ENCODE peak calls at places on chromosomes 6 and 20, in seven cellular contexts. D is astrocyte, W is cardiac muscle cell, V is pancreas, Z is right cardiac atrium, E is ascending aorta, C is left ventricle myocardium inferior. M is an unnamed sample.

GRCh38 chr6:125193208-125193607 is 39.6 kb downstream of the TPD52L1 start:
- DNase-seq in V (no peak), E (no peak), D (no peak), W (no peak), C (no peak), Z (no peak), M (no peak)

GRCh38 chr6:31173406-31173805 is 2.9 kb upstream of the POU5F1 start:
- DNase-seq in E (no peak), D (no peak), Z (no peak), V (peak; percentile 46), C (no peak), W (no peak), M (no peak)

GRCh38 chr6:170285482-170285881 is 5.4 kb downstream of the DLL1 start:
- DNase-seq in C (no peak), D (no peak), W (no peak), V (no peak), Z (no peak), E (no peak), M (no peak)

GRCh38 chr6:166365221-166365620 is 17.5 kb downstream of the MPC1 start:
- DNase-seq in E (no peak), W (no peak), Z (no peak), C (no peak), D (peak; percentile 74), V (no peak), M (no peak)

GRCh38 chr20:44396790-44397189 is 41.3 kb downstream of the HNF4A start:
- DNase-seq in Z (no peak), E (no peak), C (no peak), V (no peak), D (no peak), W (no peak), M (no peak)

GRCh38 chr6:95203153-95203754 is 374.1 kb upstream of the MANEA start:
- DNase-seq in V (no peak), W (peak; percentile 56), C (no peak), D (peak; percentile 1), E (no peak), Z (no peak), M (no peak)

GRCh38 chr6:170024940-170025339 is 265.9 kb downstream of the DLL1 start:
- DNase-seq in E (no peak), Z (no peak), V (no peak), W (no peak), D (peak; percentile 2), C (peak; percentile 40), M (no peak)

GRCh38 chr6:158538741-158539140 is 21.1 kb upstream of the TMEM181 start:
- DNase-seq in W (no peak), D (no peak), Z (no peak), V (no peak), C (no peak), E (no peak), M (no peak)

GRCh38 chr20:23010096-23010495 is 25.0 kb upstream of the SSTR4 start:
- DNase-seq in E (no peak), V (no peak), C (no peak), Z (no peak), W (no peak), D (no peak), M (no peak)

GRCh38 chr20:38125157-38126056 is 39.7 kb downstream of the TGM2 start:
- DNase-seq in D (peak; percentile 62), E (peak; percentile 77), W (no peak), Z (peak; percentile 95), V (peak; percentile 91), C (peak; percentile 73), M (no peak)

GRCh38 chr6:11218827-11219826 is 13.3 kb downstream of the NEDD9 start:
- DNase-seq in W (peak; percentile 28), D (peak; percentile 51), Z (peak; percentile 82), E (no peak), C (peak; percentile 59), V (no peak), M (no peak)

GRCh38 chr6:20751293-20751946 is 217.2 kb downstream of the CDKAL1 start:
- DNase-seq in C (no peak), W (no peak), E (no peak), Z (no peak), V (no peak), D (no peak), M (no peak)

GRCh38 chr6:83861077-83861476 is 1.6 kb downstream of the CYB5R4 start:
- DNase-seq in C (no peak), E (no peak), Z (no peak), W (no peak), D (no peak), V (no peak), M (no peak)

DNA sequence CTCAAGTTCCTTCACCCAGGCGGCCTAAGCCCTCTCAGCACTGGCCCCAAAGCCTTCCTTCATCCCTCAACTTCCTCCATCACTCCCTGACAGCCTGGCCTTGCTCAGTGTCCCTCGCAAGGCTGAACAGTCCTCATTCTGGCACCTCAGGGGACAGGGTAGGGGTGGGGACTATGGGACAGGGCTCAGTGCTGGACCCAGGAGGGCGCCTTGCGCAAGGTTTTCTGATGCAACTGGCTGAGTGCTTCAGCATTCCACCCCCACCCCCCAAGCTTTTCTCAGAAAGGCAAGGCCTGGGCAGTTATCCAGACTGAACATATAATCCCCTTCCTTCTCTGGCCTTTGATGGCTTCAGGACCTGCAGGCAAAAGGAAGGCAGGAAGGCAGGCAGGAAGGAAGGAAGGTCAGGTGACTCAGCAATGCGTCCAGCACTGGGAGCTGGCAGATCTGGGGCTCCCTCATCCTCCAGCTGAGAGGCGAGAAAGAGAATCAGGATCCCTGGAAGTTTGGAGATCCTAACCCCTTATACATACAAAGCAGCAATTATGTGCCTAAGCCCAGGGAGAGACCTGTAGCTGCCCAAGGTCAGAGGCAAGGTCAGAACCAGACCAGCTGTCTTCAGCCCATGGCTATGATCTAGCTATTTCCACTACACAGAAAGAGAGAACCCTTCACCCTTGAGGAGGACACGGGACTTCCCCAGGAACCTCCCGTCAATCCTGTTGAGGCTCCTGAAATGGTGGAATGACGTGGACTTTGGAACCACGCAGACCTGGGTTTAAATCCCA is 8.6 kb upstream of the TRIB3 start:
- DNase-seq in Z (peak; percentile 86), D (peak; percentile 54), W (no peak), E (no peak), V (peak; percentile 73), C (no peak), M (no peak)
- H3K27ac ChIP-seq in Z (peak overlapping the region; percentile 63), D (no peak overlapping the region), W (no peak overlapping the region), E (no peak overlapping the region), V (peak overlapping the region; percentile 68), C (peak overlapping the region; percentile 36), M (no peak overlapping the region)

GRCh38 chr6:25835442-25836283 is 3.8 kb upstream of the SLC17A1 start:
- DNase-seq in D (no peak), C (no peak), E (no peak), Z (peak; percentile 28), W (no peak), V (no peak), M (no peak)
- H3K27ac ChIP-seq in D (no peak overlapping the region), C (no peak overlapping the region), E (peak overlapping the region; percentile 63), Z (peak overlapping the region; percentile 80), W (no peak overlapping the region), V (no peak overlapping the region), M (no peak overlapping the region)

GRCh38 chr6:8170245-8170644 is 67.9 kb upstream of the EEF1E1 start:
- DNase-seq in W (no peak), D (no peak), C (no peak), V (no peak), Z (no peak), E (no peak), M (no peak)
- H3K27ac ChIP-seq in W (no peak overlapping the region), D (no peak overlapping the region), C (no peak overlapping the region), V (no peak overlapping the region), Z (no peak overlapping the region), E (no peak overlapping the region), M (no peak overlapping the region)

GRCh38 chr6:107114872-107115694 is at the start of gene BEND3:
- DNase-seq in W (peak; percentile 66), V (peak; percentile 74), E (no peak), Z (peak; percentile 77), D (no peak), C (peak; percentile 40), M (peak; percentile 9)
- H3K27ac ChIP-seq in W (peak within 1 kb of the TSS; percentile 91), V (peak within 1 kb of the TSS; percentile 93), E (peak within 1 kb of the TSS; percentile 85), Z (peak within 1 kb of the TSS; percentile 39), D (no peak within 1 kb of the TSS), C (peak within 1 kb of the TSS; percentile 63), M (no peak within 1 kb of the TSS)

GRCh38 chr20:2005359-2005758 is 11.5 kb upstream of the PDYN start:
- DNase-seq in D (no peak), V (no peak), Z (no peak), C (no peak), E (no peak), W (no peak), M (no peak)

GRCh38 chr20:2005831-2006426 is 12.1 kb upstream of the PDYN start:
- DNase-seq in Z (peak; percentile 86), W (peak; percentile 91), C (peak; percentile 62), E (no peak), V (peak; percentile 85), D (peak; percentile 16), M (peak; percentile 20)

GRCh38 chr20:2006452-2007381 is 12.9 kb upstream of the PDYN start:
- DNase-seq in D (peak; percentile 67), C (no peak), E (no peak), Z (no peak), V (no peak), W (peak; percentile 52), M (no peak)

DNA sequence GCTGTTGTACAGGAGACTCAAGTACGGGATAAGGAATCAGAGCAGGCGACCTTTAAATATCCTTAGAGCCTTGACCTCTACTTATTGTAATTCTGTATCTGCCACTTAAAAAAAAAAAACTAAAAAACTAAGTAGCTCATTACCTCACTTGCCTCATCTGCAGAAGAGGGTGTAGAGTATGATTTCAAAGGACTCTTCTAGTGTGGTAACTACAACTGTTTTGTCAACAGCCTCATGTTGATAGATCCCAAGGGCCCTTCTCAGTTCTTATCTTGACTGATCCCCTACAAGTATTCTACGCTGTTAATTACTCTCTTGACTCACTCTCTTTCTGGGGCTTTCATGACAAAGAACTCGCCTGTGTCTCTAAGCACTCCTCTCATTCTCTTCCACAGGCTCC is 16.7 kb upstream of the PDYN start:
- DNase-seq in E (no peak), V (no peak), C (no peak), W (peak; percentile 64), D (no peak), Z (no peak), M (no peak)
- H3K27ac ChIP-seq in E (no peak overlapping the region), V (no peak overlapping the region), C (no peak overlapping the region), W (no peak overlapping the region), D (no peak overlapping the region), Z (no peak overlapping the region), M (no peak overlapping the region)

GRCh38 chr6:128655978-128656498 is 135.6 kb upstream of the PTPRK start:
- DNase-seq in C (no peak), W (no peak), E (no peak), Z (no peak), D (peak; percentile 96), V (no peak), M (no peak)
- H3K27ac ChIP-seq in C (peak overlapping the region; percentile 5), W (no peak overlapping the region), E (no peak overlapping the region), Z (no peak overlapping the region), D (peak overlapping the region; percentile 96), V (no peak overlapping the region), M (no peak overlapping the region)

DNA sequence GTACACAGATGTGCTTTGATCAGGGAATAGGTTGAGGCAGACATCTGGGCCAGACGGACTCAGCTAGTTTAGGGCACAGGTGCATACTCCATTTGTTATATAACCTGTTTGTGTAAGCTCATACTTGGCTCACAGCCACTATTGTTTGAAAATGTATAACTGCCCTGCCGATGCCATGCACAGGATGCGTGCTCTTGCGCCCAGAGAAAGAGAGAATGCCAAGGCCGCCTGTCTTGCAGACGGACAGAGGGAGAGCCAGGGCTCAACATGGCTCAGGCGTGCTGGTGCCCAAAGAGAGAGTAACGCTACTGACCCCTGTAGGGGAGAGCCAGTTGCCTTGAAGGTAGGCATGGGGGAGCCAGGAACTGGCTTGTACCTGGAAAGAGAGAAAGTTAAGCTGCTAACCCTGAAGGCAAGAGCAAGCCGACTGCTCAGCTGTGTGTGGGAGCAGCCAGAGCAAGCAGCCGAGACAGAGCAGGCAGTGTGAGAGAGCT is 57.7 kb downstream of the FAM229B start:
- DNase-seq in C (no peak), V (no peak), Z (no peak), E (no peak), D (no peak), W (no peak), M (no peak)
- H3K27ac ChIP-seq in C (peak overlapping the region; percentile 20), V (no peak overlapping the region), Z (no peak overlapping the region), E (no peak overlapping the region), D (no peak overlapping the region), W (no peak overlapping the region), M (no peak overlapping the region)

M was measured in caudate nucleus.